ENCODE peak calls at places on chromosome 20, in six cellular contexts. G, Q, A, M, X and P are unnamed samples.

GRCh38 chr20:38073307-38074010 is 39.9 kb downstream of the RPRD1B start:
- DNase-seq in G (no peak), Q (peak; percentile 61), A (no peak), M (peak; percentile 74), X (peak; percentile 99), P (no peak)

GRCh38 chr20:51526754-51527153 is 15.8 kb downstream of the NFATC2 start:
- DNase-seq in G (no peak), Q (no peak), A (no peak), M (no peak), X (no peak), P (no peak)

GRCh38 chr20:16514145-16514544 is 59.1 kb downstream of the KIF16B start:
- DNase-seq in G (no peak), Q (no peak), A (no peak), M (no peak), X (no peak), P (no peak)

GRCh38 chr20:54156981-54157835 is 16.6 kb downstream of the CYP24A1 start:
- DNase-seq in G (no peak), Q (no peak), A (no peak), M (no peak), X (no peak), P (no peak)

GRCh38 chr20:56636701-56637100 is 7.6 kb downstream of the TFAP2C start:
- DNase-seq in G (no peak), Q (no peak), A (no peak), M (no peak), X (no peak), P (no peak)

GRCh38 chr20:8082025-8082424 is 50.0 kb upstream of the PLCB1 start:
- DNase-seq in G (no peak), Q (no peak), A (no peak), M (no peak), X (no peak), P (no peak)

GRCh38 chr20:63738687-63739128 is 868 bp upstream of the SLC2A4RG start:
- DNase-seq in G (peak; percentile 32), Q (peak; percentile 66), A (peak; percentile 91), M (peak; percentile 80), X (peak; percentile 28), P (no peak)

GRCh38 chr20:48231253-48231652 is 446.0 kb upstream of the SULF2 start:
- DNase-seq in G (no peak), Q (no peak), A (no peak), M (no peak), X (no peak), P (peak; percentile 52)

GRCh38 chr20:8805737-8806442 is 263.0 kb upstream of the PLCB4 start:
- DNase-seq in G (no peak), Q (no peak), A (no peak), M (no peak), X (no peak), P (no peak)

GRCh38 chr20:34525709-34526416 is 9.6 kb downstream of the DYNLRB1 start:
- DNase-seq in G (no peak), Q (peak; percentile 87), A (peak; percentile 83), M (peak; percentile 87), X (peak; percentile 98), P (peak; percentile 100)

GRCh38 chr20:47678130-47678453 is 107.2 kb downstream of the SULF2 start:
- DNase-seq in G (no peak), Q (no peak), A (no peak), M (no peak), X (no peak), P (no peak)

GRCh38 chr20:34249291-34249690 is 8.1 kb downstream of the ASIP start:
- DNase-seq in G (no peak), Q (no peak), A (no peak), M (no peak), X (peak; percentile 75), P (no peak)

GRCh38 chr20:22807646-22808045 is 223.3 kb upstream of the FOXA2 start:
- DNase-seq in G (no peak), Q (no peak), A (no peak), M (no peak), X (no peak), P (no peak)

GRCh38 chr20:53742685-53743081 is 149.0 kb upstream of the ZNF217 start:
- DNase-seq in G (no peak), Q (no peak), A (no peak), M (no peak), X (no peak), P (no peak)

GRCh38 chr20:48156951-48157700 is 371.8 kb upstream of the SULF2 start:
- DNase-seq in G (no peak), Q (no peak), A (no peak), M (no peak), X (no peak), P (no peak)

GRCh38 chr20:19976595-19977372 is 40.4 kb upstream of the NAA20 start:
- DNase-seq in G (no peak), Q (peak; percentile 62), A (peak; percentile 80), M (no peak), X (peak; percentile 84), P (no peak)

GRCh38 chr20:48075591-48076174 is 290.4 kb upstream of the SULF2 start:
- DNase-seq in G (no peak), Q (no peak), A (no peak), M (no peak), X (no peak), P (no peak)

GRCh38 chr20:48189177-48189576 is 403.9 kb upstream of the SULF2 start:
- DNase-seq in G (no peak), Q (no peak), A (no peak), M (no peak), X (peak; percentile 8), P (no peak)

GRCh38 chr20:25504366-25505135 is 80.8 kb downstream of the NINL start:
- DNase-seq in G (no peak), Q (no peak), A (no peak), M (no peak), X (no peak), P (no peak)

DNA sequence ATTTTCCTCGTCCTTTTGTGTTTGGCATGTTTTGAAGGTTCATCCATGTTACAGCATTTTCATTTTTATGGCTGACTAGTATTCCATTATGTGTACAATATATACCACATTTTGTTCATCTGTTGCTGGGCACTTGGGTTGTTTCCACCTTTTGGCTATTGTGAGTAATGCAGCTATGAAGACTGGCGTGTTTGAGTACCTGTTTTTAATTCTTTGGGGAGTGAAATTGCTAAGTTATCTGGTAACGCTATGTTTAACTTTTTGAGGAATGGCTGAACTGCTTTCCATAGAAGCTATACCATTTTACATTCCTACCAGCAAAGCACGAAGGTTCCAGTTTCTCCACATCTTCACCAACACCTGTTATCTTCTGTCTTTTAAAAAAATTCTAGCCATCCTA is 37.0 kb upstream of the MYL9 start:
- DNase-seq in G (no peak), Q (no peak), A (no peak), M (no peak), X (no peak), P (no peak)
- H3K36me3 ChIP-seq in G (peaks cover 50% of the 10 kb centered on the region), Q (no peaks in the 10 kb centered on the region), A (no peaks in the 10 kb centered on the region), M (peaks cover 4% of the 10 kb centered on the region), X (peaks cover 17% of the 10 kb centered on the region), P (peaks cover 98% of the 10 kb centered on the region)

DNA sequence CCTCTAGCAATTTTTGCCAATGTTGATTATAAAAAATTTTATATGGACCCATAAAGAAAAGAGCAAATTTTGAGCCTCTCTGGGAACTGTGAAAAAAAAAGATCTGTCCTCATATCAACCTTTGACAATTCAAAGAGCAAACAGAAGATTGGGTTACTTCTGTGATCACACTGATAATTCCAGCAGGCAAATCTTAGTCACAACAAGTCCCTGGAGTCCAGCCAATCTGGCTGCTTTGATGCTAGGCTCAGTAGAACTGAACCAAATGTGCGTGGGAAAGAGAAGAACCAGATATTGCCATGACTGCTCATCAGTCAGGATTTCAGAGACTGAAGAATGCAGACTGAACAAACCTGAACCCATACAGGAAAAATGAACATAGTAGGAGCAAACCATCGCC is 438.4 kb upstream of the FLRT3 start:
- DNase-seq in G (no peak), Q (peak; percentile 26), A (no peak), M (no peak), X (peak; percentile 7), P (peak; percentile 64)
- H3K27ac ChIP-seq in G (no peak overlapping the region), Q (no peak overlapping the region), A (no peak overlapping the region), M (no peak overlapping the region), X (no peak overlapping the region), P (peak overlapping the region; percentile 35)

GRCh38 chr20:58271596-58272460 is 37.7 kb upstream of the RAB22A start:
- DNase-seq in G (no peak), Q (no peak), A (no peak), M (no peak), X (peak; percentile 64), P (no peak)

GRCh38 chr20:58267389-58268215 is 39.1 kb upstream of the ANKRD60 start:
- DNase-seq in G (no peak), Q (no peak), A (no peak), M (no peak), X (no peak), P (no peak)

GRCh38 chr20:58264271-58264670 is 35.8 kb upstream of the ANKRD60 start:
- DNase-seq in G (no peak), Q (no peak), A (no peak), M (peak; percentile 38), X (no peak), P (no peak)

GRCh38 chr20:58268421-58268821 is 40.0 kb upstream of the ANKRD60 start:
- DNase-seq in G (no peak), Q (no peak), A (no peak), M (peak; percentile 56), X (no peak), P (no peak)

DNA sequence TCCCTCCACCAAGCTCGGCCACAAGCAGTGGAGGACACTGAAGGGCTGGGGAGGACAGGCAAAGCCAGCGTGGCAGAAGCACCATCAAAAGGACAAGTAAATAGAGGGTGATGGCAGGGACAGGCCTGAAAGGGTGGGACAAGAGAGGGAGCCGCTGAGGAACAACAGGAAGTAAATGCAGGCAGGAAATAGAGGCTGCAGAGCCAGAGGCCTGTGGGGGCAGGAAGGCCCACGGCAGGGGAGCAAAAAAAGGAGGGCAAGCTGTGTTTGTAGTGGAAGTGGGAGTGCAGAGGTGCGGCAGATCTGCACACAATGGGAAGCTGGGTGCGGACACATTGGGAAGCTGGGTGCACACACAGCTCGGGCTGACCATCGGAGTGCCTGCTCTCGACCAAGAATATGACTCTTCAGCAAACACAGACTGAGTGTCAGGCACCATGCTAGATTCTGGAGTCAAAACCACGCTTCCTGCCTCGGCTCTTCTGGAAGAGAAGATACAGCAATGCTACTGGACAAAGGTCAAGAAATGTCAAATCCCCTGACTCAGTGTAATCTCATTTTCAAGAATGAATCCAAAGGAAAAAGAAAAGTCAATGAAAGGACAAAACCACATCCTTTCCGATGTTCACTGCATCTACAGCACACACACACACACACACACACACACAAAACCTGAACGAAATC is 40.4 kb upstream of the RAB22A start:
- DNase-seq in G (no peak), Q (no peak), A (no peak), M (no peak), X (no peak), P (no peak)
- H3K36me3 ChIP-seq in G (no peaks in the 10 kb centered on the region), Q (no peaks in the 10 kb centered on the region), A (no peaks in the 10 kb centered on the region), M (no peaks in the 10 kb centered on the region), X (peaks cover 8% of the 10 kb centered on the region), P (peaks cover 61% of the 10 kb centered on the region)

DNA sequence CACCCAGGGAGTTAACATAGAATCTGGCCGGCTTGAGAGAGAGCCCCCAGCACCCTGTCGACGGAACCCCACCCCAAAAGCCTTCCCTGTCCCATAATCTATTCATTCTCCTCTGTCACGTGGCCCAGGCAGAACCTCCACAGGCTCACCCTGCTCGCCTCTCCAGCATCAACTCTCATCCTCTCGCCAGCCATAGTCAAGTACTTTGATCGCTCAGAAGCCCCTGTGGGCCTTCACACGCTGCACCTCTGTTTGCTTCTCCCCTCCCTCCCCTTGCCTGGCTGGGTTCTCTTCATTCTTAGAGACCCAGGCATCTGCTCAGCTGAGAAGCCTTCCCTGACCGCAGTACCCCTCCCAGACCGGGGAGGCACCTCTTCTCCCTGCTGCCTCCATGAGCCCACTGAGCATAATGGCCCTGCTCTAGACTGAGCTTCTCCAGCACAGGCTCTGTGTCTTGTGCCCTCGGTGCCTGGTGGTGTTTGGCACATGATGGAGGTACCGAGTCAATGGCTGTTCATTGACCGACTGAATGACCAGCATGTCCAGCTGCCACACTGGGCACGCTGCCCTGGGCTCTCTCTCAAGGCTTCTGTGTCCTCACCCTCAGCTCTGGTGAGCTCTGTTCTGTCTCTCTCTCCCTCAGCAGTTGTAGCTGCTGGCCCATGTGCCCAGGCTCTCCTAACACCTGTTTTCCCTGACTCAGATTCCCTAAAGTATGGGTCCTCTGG is 33.7 kb downstream of the PKIG start:
- DNase-seq in G (no peak), Q (no peak), A (no peak), M (no peak), X (no peak), P (peak; percentile 72)
- H3K27ac ChIP-seq in G (no peak overlapping the region), Q (no peak overlapping the region), A (no peak overlapping the region), M (no peak overlapping the region), X (no peak overlapping the region), P (no peak overlapping the region)